ENCODE peak calls at places on chromosomes 2 and 18, in four cellular contexts. K is CD4-positive, alpha-beta T cell; J is osteoblast; L is foreskin fibroblast. N is an unnamed sample.

GRCh38 chr2:174078275-174078674 is 113.1 kb upstream of the SP3 start:
- DNase-seq in J (no peak), L (no peak), K (no peak), N (no peak)

GRCh38 chr18:48345596-48345995 is 63.6 kb downstream of the ZBTB7C start:
- DNase-seq in J (peak), K (no peak), L (no peak), N (peak)

GRCh38 chr2:10342245-10342951 is 39.7 kb downstream of the HPCAL1 start:
- DNase-seq in K (no peak), L (peak), J (no peak), N (no peak)

GRCh38 chr18:39596216-39596615 is 2030.6 kb upstream of the CELF4 start:
- DNase-seq in J (no peak), L (no peak), K (no peak), N (no peak)

GRCh38 chr2:95578529-95578928 is 13.3 kb upstream of the TRIM43 start:
- DNase-seq in J (no peak), L (no peak), K (no peak), N (no peak)

GRCh38 chr2:241463276-241464135 is 44.9 kb downstream of the STK25 start:
- DNase-seq in L (no peak), J (peak), K (no peak), N (no peak)

GRCh38 chr2:160376576-160376975 is 117.0 kb downstream of the RBMS1 start:
- DNase-seq in L (no peak), J (no peak), K (no peak), N (peak)

GRCh38 chr18:48992791-48993555 is 42.2 kb upstream of the SMAD7 start:
- DNase-seq in J (peak), L (no peak), K (no peak), N (no peak)

GRCh38 chr2:6452702-6453481 is 412.8 kb downstream of the CMPK2 start:
- DNase-seq in K (no peak), L (no peak), J (no peak), N (peak)

GRCh38 chr2:25380023-25380422 is 38.3 kb upstream of the DNMT3A start:
- DNase-seq in L (no peak), K (no peak), J (no peak), N (no peak)

GRCh38 chr2:238505119-238505891 is 78.6 kb downstream of the ASB1 start:
- DNase-seq in J (peak), K (no peak), L (no peak), N (no peak)

DNA sequence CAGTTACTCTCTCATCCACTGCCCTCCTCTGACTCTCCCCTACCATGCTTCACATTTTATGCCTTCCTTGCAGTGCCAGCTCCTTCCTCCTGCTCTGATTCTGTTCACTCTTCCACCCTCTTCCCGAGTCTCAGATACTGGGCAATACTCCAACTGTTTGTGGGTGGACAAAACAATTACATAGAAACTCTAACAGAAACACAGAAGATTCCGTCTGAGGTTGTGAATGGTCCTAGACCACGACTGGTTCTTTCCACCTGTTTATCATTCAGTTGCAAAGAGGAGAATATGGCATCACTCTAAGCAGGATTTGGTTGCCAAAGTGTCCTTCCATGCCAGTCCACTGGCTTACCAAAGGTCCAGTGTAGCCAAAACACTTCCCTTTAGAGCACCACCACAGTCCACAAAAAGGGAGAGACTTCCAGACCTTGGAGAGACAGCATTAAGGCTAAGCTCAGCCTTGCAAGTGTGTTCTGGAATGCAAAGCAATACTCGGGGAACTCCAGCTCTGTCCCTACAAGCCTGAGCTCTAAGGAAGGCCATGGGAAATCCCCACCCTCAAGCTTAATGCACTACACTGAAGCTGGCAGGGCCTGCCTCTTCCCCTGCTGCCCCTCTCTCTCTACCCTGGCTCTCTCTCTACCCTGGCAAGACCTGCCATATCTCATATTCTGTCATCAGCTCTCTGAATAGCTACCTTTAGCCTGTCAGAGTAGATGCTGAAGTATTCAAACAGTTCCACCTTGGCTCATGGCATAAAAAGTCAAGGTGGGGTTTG is 33.6 kb upstream of the RND3 start:
- DNase-seq in K (no peak), J (peak), L (peak), N (peak)
- TF ChIP-seq CTCF in K (no peak), J (no peak), L (no peak), N (no peak)

GRCh38 chr2:18425186-18425585 is 135.3 kb downstream of the RDH14 start:
- DNase-seq in J (no peak), K (no peak), L (no peak), N (no peak)
- TF ChIP-seq CTCF in J (peak), K (no peak), L (no peak), N (no peak)

GRCh38 chr2:192029089-192029488 is 165.6 kb downstream of the TMEFF2 start:
- DNase-seq in K (no peak), L (no peak), J (no peak), N (peak)
- TF ChIP-seq CTCF in K (no peak), L (peak), J (peak), N (peak)

GRCh38 chr2:102593516-102593915 is 25.8 kb upstream of the SLC9A2 start:
- DNase-seq in L (no peak), K (no peak), J (no peak), N (no peak)

GRCh38 chr2:102591646-102592045 is 27.7 kb upstream of the SLC9A2 start:
- DNase-seq in J (no peak), K (no peak), L (no peak), N (no peak)

GRCh38 chr2:102588213-102588939 is 31.0 kb upstream of the SLC9A2 start:
- DNase-seq in K (no peak), L (no peak), J (no peak), N (peak)

GRCh38 chr2:102589444-102589843 is 29.9 kb upstream of the SLC9A2 start:
- DNase-seq in J (no peak), K (no peak), L (no peak), N (no peak)

DNA sequence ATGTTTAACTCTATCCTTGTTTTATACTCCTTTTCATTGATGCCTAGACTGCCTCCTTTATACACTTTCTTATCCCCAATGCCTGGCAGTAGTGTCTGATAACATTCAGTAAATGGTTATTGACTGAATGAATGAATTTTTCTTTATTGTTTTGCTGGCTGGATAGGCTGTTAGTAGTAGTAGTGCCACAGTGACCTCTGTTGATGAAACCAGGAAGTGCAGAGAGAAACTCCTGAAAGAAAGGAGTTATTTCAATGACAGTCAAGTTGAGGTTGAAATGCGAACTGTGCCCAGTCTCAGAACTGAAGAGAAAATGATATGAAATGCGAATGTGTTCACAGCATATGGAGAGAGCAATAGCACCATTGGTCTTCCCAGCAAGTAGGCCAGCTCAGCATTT is 26.8 kb upstream of the SLC9A2 start:
- DNase-seq in J (no peak), K (no peak), L (no peak), N (peak)
- TF ChIP-seq CTCF in J (peak), K (no peak), L (peak), N (peak)